ENCODE peak calls at places on chromosomes 13 and 19, in nine cellular contexts. Q is Panc1; B is naive thymus-derived CD4-positive, alpha-beta T cell; D is dorsolateral prefrontal cortex; U is H1; M is fibroblast of lung; I is adrenal gland; X is RWPE1; P is left ventricle myocardium inferior. W is an unnamed sample.

GRCh38 chr13:63625869-63626268 is 2210.2 kb upstream of the PCDH20 start:
- DNase-seq in Q (no peak), B (no peak), D (no peak), U (no peak), M (peak), I (no peak), X (peak), P (no peak), W (no peak)

GRCh38 chr13:42458193-42458592 is 115.8 kb upstream of the TNFSF11 start:
- DNase-seq in Q (no peak), B (no peak), D (no peak), U (no peak), M (no peak), I (no peak), X (no peak), P (no peak), W (no peak)

GRCh38 chr13:46717275-46717674 is 79.7 kb downstream of the ESD start:
- DNase-seq in Q (no peak), B (no peak), D (no peak), U (no peak), M (no peak), I (no peak), X (no peak), P (no peak), W (no peak)

GRCh38 chr19:41870401-41870873 is 6.6 kb upstream of the CD79A start:
- DNase-seq in Q (no peak), B (no peak), D (no peak), U (no peak), M (peak), I (no peak), X (no peak), P (no peak), W (no peak)

GRCh38 chr19:32322541-32322940 is 22.9 kb upstream of the ZNF507 start:
- DNase-seq in Q (no peak), B (no peak), D (no peak), U (no peak), M (no peak), I (no peak), X (no peak), P (no peak), W (no peak)

GRCh38 chr19:37855098-37855497 is 51.3 kb downstream of the WDR87 start:
- DNase-seq in Q (no peak), B (no peak), D (peak), U (no peak), M (peak), I (no peak), X (peak), P (peak), W (no peak)

GRCh38 chr19:35513231-35513974 is at the start of gene DMKN:
- DNase-seq in Q (no peak), B (no peak), D (no peak), U (no peak), M (peak), I (no peak), X (peak), P (no peak), W (no peak)

GRCh38 chr13:33611016-33611805 is 206.7 kb upstream of the RFC3 start:
- DNase-seq in Q (no peak), B (no peak), D (peak), U (no peak), M (peak), I (peak), X (no peak), P (peak), W (no peak)

GRCh38 chr19:10603873-10604459 is 16.9 kb upstream of the AP1M2 start:
- DNase-seq in Q (no peak), B (peak), D (no peak), U (no peak), M (no peak), I (no peak), X (no peak), P (no peak), W (no peak)

GRCh38 chr13:34040863-34041262 is 222.9 kb downstream of the RFC3 start:
- DNase-seq in Q (no peak), B (no peak), D (no peak), U (no peak), M (no peak), I (no peak), X (no peak), P (no peak), W (no peak)

GRCh38 chr13:50208826-50209335 is 193.6 kb downstream of the KCNRG start:
- DNase-seq in Q (peak), B (no peak), D (no peak), U (peak), M (peak), I (peak), X (no peak), P (peak), W (no peak)

GRCh38 chr13:38366954-38367645 is 17.4 kb downstream of the UFM1 start:
- DNase-seq in Q (peak), B (no peak), D (no peak), U (no peak), M (peak), I (no peak), X (peak), P (no peak), W (peak)

GRCh38 chr13:30934381-30934780 is 1.9 kb downstream of the TEX26 start:
- DNase-seq in Q (no peak), B (no peak), D (no peak), U (no peak), M (no peak), I (no peak), X (no peak), P (no peak), W (no peak)

GRCh38 chr13:89806594-89806993 is 1540.9 kb upstream of the MIR17HG start:
- DNase-seq in Q (no peak), B (no peak), D (no peak), U (no peak), M (no peak), I (no peak), X (no peak), P (no peak), W (no peak)

GRCh38 chr13:52738719-52739467 is 727 bp downstream of the CNMD start:
- DNase-seq in Q (no peak), B (peak), D (no peak), U (no peak), M (no peak), I (no peak), X (no peak), P (no peak), W (no peak)

GRCh38 chr19:45446295-45446694 is 21.5 kb upstream of the FOSB start:
- DNase-seq in Q (no peak), B (no peak), D (no peak), U (no peak), M (peak), I (no peak), X (no peak), P (no peak), W (no peak)

GRCh38 chr13:74040200-74040599 is 94.0 kb downstream of the KLF12 start:
- DNase-seq in Q (peak), B (no peak), D (no peak), U (peak), M (peak), I (peak), X (peak), P (peak), W (no peak)

DNA sequence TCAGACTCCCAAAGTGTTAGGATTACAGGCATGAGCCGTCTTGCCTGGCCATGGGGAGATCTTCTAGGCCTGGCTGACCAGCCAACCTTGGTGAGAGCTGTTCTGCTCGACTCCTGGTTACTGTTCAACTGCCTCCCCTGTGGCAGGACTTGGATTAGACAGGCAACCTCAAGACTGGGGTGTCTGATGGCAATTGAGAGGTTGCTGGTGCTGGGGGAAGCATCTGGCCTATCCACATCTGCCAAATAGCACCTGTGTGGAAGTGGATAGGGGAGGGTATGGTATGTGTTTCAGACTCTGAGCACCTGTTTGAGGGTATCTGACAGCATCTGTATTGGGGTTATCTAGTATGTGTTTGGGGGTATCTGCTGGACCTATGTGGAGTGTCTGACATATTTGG is 44.7 kb downstream of the ARHGEF18 start:
- DNase-seq in Q (no peak), B (no peak), D (no peak), U (no peak), M (no peak), I (no peak), X (no peak), P (no peak), W (no peak)
- H3K27ac ChIP-seq in Q (no peak), B (peak), D (no peak), U (no peak), M (no peak), I (no peak), X (peak), P (no peak), W (peak)

GRCh38 chr19:18948976-18949356 is 7.9 kb upstream of the HOMER3 start:
- DNase-seq in Q (no peak), B (no peak), D (no peak), U (no peak), M (no peak), I (no peak), X (no peak), P (no peak), W (no peak)
- H3K27ac ChIP-seq in Q (no peak), B (no peak), D (no peak), U (no peak), M (no peak), I (no peak), X (peak), P (no peak), W (no peak)

GRCh38 chr13:109782823-109783411 is 3.5 kb downstream of the IRS2 start:
- DNase-seq in Q (no peak), B (no peak), D (no peak), U (no peak), M (no peak), I (no peak), X (no peak), P (no peak), W (no peak)

GRCh38 chr13:109785141-109785891 is 1.1 kb downstream of the IRS2 start:
- DNase-seq in Q (no peak), B (peak), D (peak), U (no peak), M (peak), I (peak), X (no peak), P (peak), W (no peak)

GRCh38 chr13:109783447-109783814 is 3.0 kb downstream of the IRS2 start:
- DNase-seq in Q (no peak), B (no peak), D (no peak), U (no peak), M (no peak), I (peak), X (no peak), P (no peak), W (no peak)

GRCh38 chr13:109784590-109785140 is 1.7 kb downstream of the IRS2 start:
- DNase-seq in Q (no peak), B (peak), D (peak), U (no peak), M (peak), I (peak), X (no peak), P (peak), W (no peak)

GRCh38 chr13:109783815-109784589 is 2.4 kb downstream of the IRS2 start:
- DNase-seq in Q (no peak), B (no peak), D (no peak), U (no peak), M (no peak), I (no peak), X (no peak), P (no peak), W (no peak)
- H3K27ac ChIP-seq in Q (no peak), B (no peak), D (peak), U (no peak), M (no peak), I (peak), X (peak), P (peak), W (no peak)

GRCh38 chr19:18972301-18972831 is 31.3 kb upstream of the HOMER3 start:
- DNase-seq in Q (no peak), B (no peak), D (no peak), U (no peak), M (peak), I (no peak), X (no peak), P (no peak), W (no peak)

GRCh38 chr19:18967358-18968146 is 26.5 kb upstream of the HOMER3 start:
- DNase-seq in Q (no peak), B (no peak), D (peak), U (no peak), M (peak), I (peak), X (peak), P (peak), W (no peak)

GRCh38 chr19:18966304-18966703 is 25.3 kb upstream of the HOMER3 start:
- DNase-seq in Q (no peak), B (no peak), D (no peak), U (no peak), M (no peak), I (no peak), X (no peak), P (no peak), W (no peak)

GRCh38 chr19:18972851-18973250 is 31.8 kb upstream of the HOMER3 start:
- DNase-seq in Q (no peak), B (no peak), D (no peak), U (no peak), M (no peak), I (no peak), X (no peak), P (no peak), W (no peak)

GRCh38 chr19:18969953-18970659 is 29.1 kb upstream of the HOMER3 start:
- DNase-seq in Q (no peak), B (no peak), D (no peak), U (no peak), M (no peak), I (no peak), X (no peak), P (no peak), W (no peak)
- H3K27ac ChIP-seq in Q (peak), B (no peak), D (no peak), U (no peak), M (peak), I (peak), X (peak), P (peak), W (peak)

GRCh38 chr19:5751709-5752108 is 31.3 kb downstream of the CATSPERD start:
- DNase-seq in Q (no peak), B (no peak), D (no peak), U (no peak), M (no peak), I (no peak), X (no peak), P (no peak), W (no peak)

GRCh38 chr19:5749505-5749904 is 29.1 kb downstream of the CATSPERD start:
- DNase-seq in Q (no peak), B (no peak), D (no peak), U (no peak), M (no peak), I (no peak), X (no peak), P (no peak), W (no peak)

DNA sequence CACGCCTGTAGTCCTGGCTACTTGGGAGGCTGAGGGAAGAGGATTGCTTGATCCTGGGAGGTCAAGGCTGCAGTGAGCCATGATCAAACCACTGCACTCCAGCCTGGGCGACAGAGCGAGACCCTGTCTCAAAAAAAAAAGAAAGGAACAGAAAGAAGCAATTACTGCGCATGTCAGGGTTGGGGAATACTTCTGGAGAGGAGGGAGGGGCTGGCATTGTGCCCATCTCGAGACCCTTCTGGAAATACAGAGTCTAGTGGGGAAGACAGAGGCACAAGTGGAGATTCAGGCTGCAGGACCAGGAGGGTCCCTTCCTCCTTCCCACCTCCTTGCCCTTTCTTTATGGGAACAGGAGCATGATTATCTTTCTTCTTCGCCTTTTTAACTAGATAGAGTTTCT is 30.8 kb downstream of the PRR22 start:
- DNase-seq in Q (no peak), B (no peak), D (no peak), U (no peak), M (no peak), I (no peak), X (no peak), P (no peak), W (no peak)
- H3K27ac ChIP-seq in Q (no peak), B (no peak), D (no peak), U (no peak), M (no peak), I (no peak), X (no peak), P (no peak), W (no peak)

GRCh38 chr13:44015808-44016207 is 136.1 kb downstream of the LACC1 start:
- DNase-seq in Q (no peak), B (no peak), D (no peak), U (no peak), M (no peak), I (no peak), X (no peak), P (no peak), W (no peak)
- H3K27ac ChIP-seq in Q (no peak), B (no peak), D (no peak), U (no peak), M (no peak), I (no peak), X (no peak), P (peak), W (no peak)

W was measured in epithelial cell of prostate.